ENCODE peak calls at places on chromosomes 3 and 15, in four cellular contexts. One of them, this sample, is unnamed.

GRCh38 chr3:63921741-63922482 is 9.7 kb upstream of the SCAANT1 start:
- DNase-seq in sigmoid colon: no peak
- DNase-seq in ovary: no peak
- DNase-seq in IMR-90: no peak
- DNase-seq in this sample: no peak

GRCh38 chr3:4426782-4427344 is 40.2 kb downstream of the SUMF1 start:
- DNase-seq in sigmoid colon: no peak
- DNase-seq in ovary: no peak
- DNase-seq in IMR-90: peak
- DNase-seq in this sample: peak

GRCh38 chr15:48415036-48415886 is 84.0 kb downstream of the DUT start:
- DNase-seq in sigmoid colon: no peak
- DNase-seq in ovary: no peak
- DNase-seq in IMR-90: peak
- DNase-seq in this sample: no peak

GRCh38 chr3:9749333-9749662 is 454 bp upstream of the OGG1 start:
- DNase-seq in sigmoid colon: peak
- DNase-seq in ovary: no peak
- DNase-seq in IMR-90: no peak
- DNase-seq in this sample: peak

GRCh38 chr3:139309880-139310279 is 33.9 kb upstream of the MRPS22 start:
- DNase-seq in sigmoid colon: no peak
- DNase-seq in ovary: no peak
- DNase-seq in IMR-90: no peak
- DNase-seq in this sample: no peak

GRCh38 chr3:101484805-101485620 is 28.0 kb downstream of the SENP7 start:
- DNase-seq in sigmoid colon: no peak
- DNase-seq in ovary: no peak
- DNase-seq in IMR-90: peak
- DNase-seq in this sample: peak

GRCh38 chr3:133269393-133269792 is 130.5 kb upstream of the BFSP2 start:
- DNase-seq in sigmoid colon: no peak
- DNase-seq in ovary: no peak
- DNase-seq in IMR-90: no peak
- DNase-seq in this sample: no peak

GRCh38 chr3:153513236-153513635 is 351.2 kb downstream of the RAP2B start:
- DNase-seq in sigmoid colon: no peak
- DNase-seq in ovary: no peak
- DNase-seq in IMR-90: no peak
- DNase-seq in this sample: peak

GRCh38 chr3:77309460-77309859 is 269.6 kb downstream of the ROBO2 start:
- DNase-seq in sigmoid colon: no peak
- DNase-seq in ovary: no peak
- DNase-seq in IMR-90: peak
- DNase-seq in this sample: no peak

GRCh38 chr15:59436774-59437472 is 1.1 kb upstream of the FAM81A start:
- DNase-seq in sigmoid colon: peak
- DNase-seq in ovary: no peak
- DNase-seq in IMR-90: no peak
- DNase-seq in this sample: peak

GRCh38 chr3:111572061-111572460 is 23.1 kb downstream of the ZBED2 start:
- DNase-seq in sigmoid colon: no peak
- DNase-seq in ovary: no peak
- DNase-seq in IMR-90: no peak
- DNase-seq in this sample: no peak

GRCh38 chr3:16511561-16512434 is 1.7 kb downstream of the RFTN1 start:
- DNase-seq in sigmoid colon: peak
- DNase-seq in ovary: peak
- DNase-seq in IMR-90: peak
- DNase-seq in this sample: peak
- H3K4me3 ChIP-seq in sigmoid colon: peak
- H3K4me3 ChIP-seq in ovary: peak
- H3K4me3 ChIP-seq in IMR-90: peak
- H3K4me3 ChIP-seq in this sample: peak

DNA sequence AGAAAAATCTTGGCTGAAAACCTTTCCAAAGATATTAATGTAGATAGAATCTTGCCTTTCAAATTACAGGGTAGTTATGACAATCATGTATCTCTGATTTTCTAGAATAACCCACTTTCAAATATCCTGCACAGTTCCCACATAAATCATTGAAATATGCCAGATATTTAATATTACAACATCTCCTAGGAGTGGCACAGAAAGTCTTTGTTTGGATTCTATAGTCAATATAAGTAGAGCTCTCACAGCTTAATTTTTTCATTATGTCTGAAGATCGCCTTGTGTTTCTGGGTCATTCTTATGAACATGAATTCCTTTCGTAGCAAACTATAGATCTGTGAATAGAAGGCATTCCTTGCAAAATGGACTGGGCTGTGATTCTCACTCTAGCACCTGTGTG is 5.0 kb downstream of the RARB start:
- DNase-seq in sigmoid colon: no peak
- DNase-seq in ovary: no peak
- DNase-seq in IMR-90: no peak
- DNase-seq in this sample: no peak
- H3K4me3 ChIP-seq in sigmoid colon: no peak
- H3K4me3 ChIP-seq in ovary: no peak
- H3K4me3 ChIP-seq in IMR-90: no peak
- H3K4me3 ChIP-seq in this sample: no peak

DNA sequence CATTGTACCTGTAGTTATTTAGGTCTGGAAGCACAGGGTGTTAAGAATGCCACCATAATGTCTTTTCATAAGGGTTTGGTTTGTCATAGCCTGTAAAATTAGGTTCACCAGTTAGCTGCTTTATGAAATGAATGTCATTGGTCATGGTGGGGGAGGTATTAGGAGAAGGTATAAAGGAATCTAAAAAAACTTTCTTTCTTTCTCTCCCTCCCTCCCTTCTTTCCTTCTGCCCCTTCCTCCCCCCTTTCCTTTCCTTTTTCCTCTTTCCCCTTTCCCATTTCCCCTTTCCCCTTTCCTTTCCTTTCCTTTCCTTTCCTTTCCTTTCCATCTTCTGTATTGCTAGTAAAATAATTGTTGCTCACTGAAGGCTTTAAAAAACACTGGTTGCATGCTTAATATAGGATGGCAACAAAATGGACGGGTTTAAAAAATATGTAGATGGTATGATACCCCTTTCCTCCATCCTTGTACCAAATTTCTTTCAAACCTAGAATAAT is 9.6 kb downstream of the ATP2C1 start:
- DNase-seq in sigmoid colon: no peak
- DNase-seq in ovary: no peak
- DNase-seq in IMR-90: no peak
- DNase-seq in this sample: no peak
- H3K4me3 ChIP-seq in sigmoid colon: no peak
- H3K4me3 ChIP-seq in ovary: no peak
- H3K4me3 ChIP-seq in IMR-90: no peak
- H3K4me3 ChIP-seq in this sample: no peak

GRCh38 chr15:81002254-81003022 is 1.7 kb downstream of the TLNRD1 start:
- DNase-seq in sigmoid colon: no peak
- DNase-seq in ovary: peak
- DNase-seq in IMR-90: no peak
- DNase-seq in this sample: peak

GRCh38 chr15:81003023-81003350 is 2.3 kb downstream of the TLNRD1 start:
- DNase-seq in sigmoid colon: no peak
- DNase-seq in ovary: peak
- DNase-seq in IMR-90: no peak
- DNase-seq in this sample: no peak

GRCh38 chr15:81001180-81002003 is 669 bp downstream of the TLNRD1 start:
- DNase-seq in sigmoid colon: peak
- DNase-seq in ovary: peak
- DNase-seq in IMR-90: peak
- DNase-seq in this sample: peak

GRCh38 chr15:81000626-81001179 is at the start of gene TLNRD1:
- DNase-seq in sigmoid colon: peak
- DNase-seq in ovary: peak
- DNase-seq in IMR-90: peak
- DNase-seq in this sample: peak

GRCh38 chr15:81002004-81002253 is 1.2 kb downstream of the TLNRD1 start:
- DNase-seq in sigmoid colon: no peak
- DNase-seq in ovary: no peak
- DNase-seq in IMR-90: no peak
- DNase-seq in this sample: no peak
- H3K4me3 ChIP-seq in sigmoid colon: peak
- H3K4me3 ChIP-seq in ovary: peak
- H3K4me3 ChIP-seq in IMR-90: peak
- H3K4me3 ChIP-seq in this sample: peak

DNA sequence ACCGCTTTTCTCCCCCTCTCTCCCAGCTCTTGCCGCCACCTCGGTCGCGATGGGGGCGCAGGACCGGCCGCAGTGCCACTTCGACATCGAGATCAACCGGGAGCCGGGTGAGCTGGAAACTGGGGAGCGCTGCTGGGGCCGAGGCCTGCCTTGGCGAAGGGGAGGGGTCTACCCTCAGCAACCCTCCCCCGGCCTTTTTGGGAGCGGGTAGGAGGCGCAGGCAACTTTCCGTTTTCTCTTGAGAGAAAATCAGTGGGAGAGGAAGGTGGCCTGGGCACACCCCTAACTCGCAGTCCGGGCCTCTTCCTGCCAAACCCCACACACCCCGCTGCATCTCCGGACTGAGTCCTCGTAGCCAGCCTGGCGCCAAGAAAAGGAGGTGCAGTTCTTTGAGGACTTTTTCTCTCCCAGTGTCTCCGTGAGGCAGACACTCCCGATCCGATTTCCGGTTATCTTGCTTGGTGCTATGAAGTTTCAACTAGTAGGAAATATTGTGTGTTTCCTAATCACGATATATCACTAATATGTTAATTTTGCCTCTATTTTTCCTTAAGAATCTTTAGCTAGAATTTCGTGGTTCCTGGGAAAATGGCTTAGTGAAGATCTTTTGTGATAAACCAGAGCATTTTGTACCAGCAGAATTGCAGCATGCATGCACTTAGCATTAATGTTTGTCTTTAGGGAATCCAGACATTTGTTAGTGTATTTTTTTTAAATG is 631 bp downstream of the NKTR start:
- DNase-seq in sigmoid colon: peak
- DNase-seq in ovary: no peak
- DNase-seq in IMR-90: peak
- DNase-seq in this sample: peak
- H3K4me3 ChIP-seq in sigmoid colon: peak
- H3K4me3 ChIP-seq in ovary: peak
- H3K4me3 ChIP-seq in IMR-90: peak
- H3K4me3 ChIP-seq in this sample: peak

GRCh38 chr3:71099997-71100719 is 483.4 kb downstream of the FOXP1 start:
- DNase-seq in sigmoid colon: no peak
- DNase-seq in ovary: no peak
- DNase-seq in IMR-90: no peak
- DNase-seq in this sample: peak

GRCh38 chr3:71102111-71103039 is 481.2 kb downstream of the FOXP1 start:
- DNase-seq in sigmoid colon: no peak
- DNase-seq in ovary: no peak
- DNase-seq in IMR-90: peak
- DNase-seq in this sample: no peak

GRCh38 chr3:71103430-71103881 is 480.1 kb downstream of the FOXP1 start:
- DNase-seq in sigmoid colon: peak
- DNase-seq in ovary: no peak
- DNase-seq in IMR-90: peak
- DNase-seq in this sample: no peak

GRCh38 chr3:71101581-71101980 is 481.9 kb downstream of the FOXP1 start:
- DNase-seq in sigmoid colon: no peak
- DNase-seq in ovary: no peak
- DNase-seq in IMR-90: peak
- DNase-seq in this sample: peak

GRCh38 chr3:71101014-71101413 is 482.5 kb downstream of the FOXP1 start:
- DNase-seq in sigmoid colon: no peak
- DNase-seq in ovary: no peak
- DNase-seq in IMR-90: peak
- DNase-seq in this sample: no peak
- H3K4me3 ChIP-seq in sigmoid colon: no peak
- H3K4me3 ChIP-seq in ovary: no peak
- H3K4me3 ChIP-seq in IMR-90: no peak
- H3K4me3 ChIP-seq in this sample: peak

GRCh38 chr3:188241072-188241471 is 87.1 kb downstream of the LPP start:
- DNase-seq in sigmoid colon: peak
- DNase-seq in ovary: peak
- DNase-seq in IMR-90: peak
- DNase-seq in this sample: peak
- H3K4me3 ChIP-seq in sigmoid colon: peak
- H3K4me3 ChIP-seq in ovary: no peak
- H3K4me3 ChIP-seq in IMR-90: no peak
- H3K4me3 ChIP-seq in this sample: no peak

DNA sequence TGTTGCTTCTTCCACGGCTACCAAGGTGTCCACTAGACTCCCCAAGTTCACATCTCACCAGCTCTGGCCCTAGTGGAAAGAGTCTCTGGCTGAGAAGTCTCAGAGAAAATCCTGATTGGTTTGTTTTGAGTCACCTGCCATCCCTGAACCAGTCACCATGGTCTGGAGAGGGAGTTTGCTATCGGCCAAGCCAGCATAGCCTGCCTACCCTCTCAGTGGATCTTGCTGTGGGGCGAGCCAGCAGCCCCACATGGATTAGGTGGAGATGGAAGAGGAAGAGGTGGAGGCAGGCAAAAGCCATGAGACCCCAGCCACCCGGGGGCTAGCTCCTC is 48.1 kb upstream of the FLNB start:
- DNase-seq in sigmoid colon: no peak
- DNase-seq in ovary: no peak
- DNase-seq in IMR-90: no peak
- DNase-seq in this sample: no peak
- H3K4me3 ChIP-seq in sigmoid colon: no peak
- H3K4me3 ChIP-seq in ovary: no peak
- H3K4me3 ChIP-seq in IMR-90: no peak
- H3K4me3 ChIP-seq in this sample: no peak

GRCh38 chr3:46078712-46079400 is 51.6 kb upstream of the XCR1 start:
- DNase-seq in sigmoid colon: peak
- DNase-seq in ovary: peak
- DNase-seq in IMR-90: peak
- DNase-seq in this sample: peak
- H3K4me3 ChIP-seq in sigmoid colon: peak
- H3K4me3 ChIP-seq in ovary: no peak
- H3K4me3 ChIP-seq in IMR-90: no peak
- H3K4me3 ChIP-seq in this sample: no peak